ENCODE peak calls at places on chromosome 4, in eight cellular contexts. One of them, this sample, is unnamed.

GRCh38 chr4:126647756-126648396 is 984.9 kb upstream of the INTU start:
- ATAC-seq in left ventricle myocardium superior: no peak
- ATAC-seq in sciatic nerve: no peak
- ATAC-seq in activated naive CD8-positive, alpha-beta T cell treated with anti-CD3 and anti-CD28 coated beads, Interleukin-2, amount 50 U/mL, for 24 hours: no peak
- ATAC-seq in T-helper 17 cell: no peak
- ATAC-seq in right cardiac atrium: no peak
- ATAC-seq in stimulated activated naive CD8-positive, alpha-beta T cell treated with anti-CD3 and anti-CD28 coated beads, Interleukin-15, Interleukin-2, amounts not matched to agents 100 U/mL and 50 U/mL, for 24 hours: no peak
- ATAC-seq in activated CD4-positive, alpha-beta T cell treated with anti-CD3 and anti-CD28 coated beads for 36 hours: no peak
- ATAC-seq in this sample: peak; percentile 31

GRCh38 chr4:12595986-12596385 is 888.2 kb downstream of the RAB28 start:
- ATAC-seq in stimulated activated naive CD8-positive, alpha-beta T cell treated with anti-CD3 and anti-CD28 coated beads, Interleukin-15, Interleukin-2, amounts not matched to agents 100 U/mL and 50 U/mL, for 24 hours: no peak
- ATAC-seq in activated naive CD8-positive, alpha-beta T cell treated with anti-CD3 and anti-CD28 coated beads, Interleukin-2, amount 50 U/mL, for 24 hours: no peak
- ATAC-seq in right cardiac atrium: no peak
- ATAC-seq in T-helper 17 cell: no peak
- ATAC-seq in activated CD4-positive, alpha-beta T cell treated with anti-CD3 and anti-CD28 coated beads for 36 hours: no peak
- ATAC-seq in left ventricle myocardium superior: no peak
- ATAC-seq in sciatic nerve: no peak
- ATAC-seq in this sample: no peak

GRCh38 chr4:81290818-81291217 is 75.8 kb upstream of the PRKG2 start:
- ATAC-seq in activated CD4-positive, alpha-beta T cell treated with anti-CD3 and anti-CD28 coated beads for 36 hours: no peak
- ATAC-seq in sciatic nerve: no peak
- ATAC-seq in T-helper 17 cell: no peak
- ATAC-seq in activated naive CD8-positive, alpha-beta T cell treated with anti-CD3 and anti-CD28 coated beads, Interleukin-2, amount 50 U/mL, for 24 hours: no peak
- ATAC-seq in left ventricle myocardium superior: no peak
- ATAC-seq in right cardiac atrium: no peak
- ATAC-seq in stimulated activated naive CD8-positive, alpha-beta T cell treated with anti-CD3 and anti-CD28 coated beads, Interleukin-15, Interleukin-2, amounts not matched to agents 100 U/mL and 50 U/mL, for 24 hours: no peak
- ATAC-seq in this sample: no peak

GRCh38 chr4:38957239-38957815 is 74.9 kb downstream of the TMEM156 start:
- ATAC-seq in stimulated activated naive CD8-positive, alpha-beta T cell treated with anti-CD3 and anti-CD28 coated beads, Interleukin-15, Interleukin-2, amounts not matched to agents 100 U/mL and 50 U/mL, for 24 hours: no peak
- ATAC-seq in activated CD4-positive, alpha-beta T cell treated with anti-CD3 and anti-CD28 coated beads for 36 hours: peak; percentile 30
- ATAC-seq in right cardiac atrium: no peak
- ATAC-seq in left ventricle myocardium superior: peak; percentile 42
- ATAC-seq in activated naive CD8-positive, alpha-beta T cell treated with anti-CD3 and anti-CD28 coated beads, Interleukin-2, amount 50 U/mL, for 24 hours: no peak
- ATAC-seq in sciatic nerve: peak; percentile 73
- ATAC-seq in T-helper 17 cell: peak; percentile 45
- ATAC-seq in this sample: no peak

GRCh38 chr4:137370206-137370633 is 162.1 kb downstream of the PCDH18 start:
- ATAC-seq in T-helper 17 cell: no peak
- ATAC-seq in activated naive CD8-positive, alpha-beta T cell treated with anti-CD3 and anti-CD28 coated beads, Interleukin-2, amount 50 U/mL, for 24 hours: no peak
- ATAC-seq in activated CD4-positive, alpha-beta T cell treated with anti-CD3 and anti-CD28 coated beads for 36 hours: no peak
- ATAC-seq in sciatic nerve: no peak
- ATAC-seq in right cardiac atrium: no peak
- ATAC-seq in stimulated activated naive CD8-positive, alpha-beta T cell treated with anti-CD3 and anti-CD28 coated beads, Interleukin-15, Interleukin-2, amounts not matched to agents 100 U/mL and 50 U/mL, for 24 hours: no peak
- ATAC-seq in left ventricle myocardium superior: no peak
- ATAC-seq in this sample: no peak

GRCh38 chr4:176671532-176671931 is 121.2 kb downstream of the VEGFC start:
- ATAC-seq in right cardiac atrium: peak; percentile 66
- ATAC-seq in sciatic nerve: no peak
- ATAC-seq in stimulated activated naive CD8-positive, alpha-beta T cell treated with anti-CD3 and anti-CD28 coated beads, Interleukin-15, Interleukin-2, amounts not matched to agents 100 U/mL and 50 U/mL, for 24 hours: no peak
- ATAC-seq in activated CD4-positive, alpha-beta T cell treated with anti-CD3 and anti-CD28 coated beads for 36 hours: no peak
- ATAC-seq in T-helper 17 cell: no peak
- ATAC-seq in left ventricle myocardium superior: peak; percentile 93
- ATAC-seq in activated naive CD8-positive, alpha-beta T cell treated with anti-CD3 and anti-CD28 coated beads, Interleukin-2, amount 50 U/mL, for 24 hours: no peak
- ATAC-seq in this sample: no peak

GRCh38 chr4:19807505-19807904 is 444.2 kb upstream of the SLIT2 start:
- ATAC-seq in left ventricle myocardium superior: no peak
- ATAC-seq in activated CD4-positive, alpha-beta T cell treated with anti-CD3 and anti-CD28 coated beads for 36 hours: no peak
- ATAC-seq in stimulated activated naive CD8-positive, alpha-beta T cell treated with anti-CD3 and anti-CD28 coated beads, Interleukin-15, Interleukin-2, amounts not matched to agents 100 U/mL and 50 U/mL, for 24 hours: no peak
- ATAC-seq in sciatic nerve: no peak
- ATAC-seq in activated naive CD8-positive, alpha-beta T cell treated with anti-CD3 and anti-CD28 coated beads, Interleukin-2, amount 50 U/mL, for 24 hours: no peak
- ATAC-seq in right cardiac atrium: no peak
- ATAC-seq in T-helper 17 cell: no peak
- ATAC-seq in this sample: no peak

GRCh38 chr4:152663203-152664066 is 16.4 kb downstream of the TMEM154 start:
- ATAC-seq in right cardiac atrium: no peak
- ATAC-seq in left ventricle myocardium superior: peak; percentile 12
- ATAC-seq in sciatic nerve: no peak
- ATAC-seq in T-helper 17 cell: peak; percentile 69
- ATAC-seq in stimulated activated naive CD8-positive, alpha-beta T cell treated with anti-CD3 and anti-CD28 coated beads, Interleukin-15, Interleukin-2, amounts not matched to agents 100 U/mL and 50 U/mL, for 24 hours: peak; percentile 47
- ATAC-seq in activated CD4-positive, alpha-beta T cell treated with anti-CD3 and anti-CD28 coated beads for 36 hours: no peak
- ATAC-seq in activated naive CD8-positive, alpha-beta T cell treated with anti-CD3 and anti-CD28 coated beads, Interleukin-2, amount 50 U/mL, for 24 hours: no peak
- ATAC-seq in this sample: peak; percentile 85

GRCh38 chr4:185238261-185238681 is 28.9 kb downstream of the SNX25 start:
- ATAC-seq in sciatic nerve: no peak
- ATAC-seq in T-helper 17 cell: no peak
- ATAC-seq in stimulated activated naive CD8-positive, alpha-beta T cell treated with anti-CD3 and anti-CD28 coated beads, Interleukin-15, Interleukin-2, amounts not matched to agents 100 U/mL and 50 U/mL, for 24 hours: peak; percentile 95
- ATAC-seq in left ventricle myocardium superior: no peak
- ATAC-seq in activated CD4-positive, alpha-beta T cell treated with anti-CD3 and anti-CD28 coated beads for 36 hours: peak; percentile 90
- ATAC-seq in right cardiac atrium: no peak
- ATAC-seq in activated naive CD8-positive, alpha-beta T cell treated with anti-CD3 and anti-CD28 coated beads, Interleukin-2, amount 50 U/mL, for 24 hours: peak; percentile 96
- ATAC-seq in this sample: no peak

GRCh38 chr4:113764720-113765264 is 3.3 kb upstream of the CAMK2D start:
- ATAC-seq in right cardiac atrium: no peak
- ATAC-seq in activated naive CD8-positive, alpha-beta T cell treated with anti-CD3 and anti-CD28 coated beads, Interleukin-2, amount 50 U/mL, for 24 hours: no peak
- ATAC-seq in sciatic nerve: no peak
- ATAC-seq in stimulated activated naive CD8-positive, alpha-beta T cell treated with anti-CD3 and anti-CD28 coated beads, Interleukin-15, Interleukin-2, amounts not matched to agents 100 U/mL and 50 U/mL, for 24 hours: no peak
- ATAC-seq in left ventricle myocardium superior: no peak
- ATAC-seq in T-helper 17 cell: no peak
- ATAC-seq in activated CD4-positive, alpha-beta T cell treated with anti-CD3 and anti-CD28 coated beads for 36 hours: no peak
- ATAC-seq in this sample: no peak

GRCh38 chr4:35982318-35982717 is 262.0 kb downstream of the ARAP2 start:
- ATAC-seq in left ventricle myocardium superior: no peak
- ATAC-seq in T-helper 17 cell: no peak
- ATAC-seq in stimulated activated naive CD8-positive, alpha-beta T cell treated with anti-CD3 and anti-CD28 coated beads, Interleukin-15, Interleukin-2, amounts not matched to agents 100 U/mL and 50 U/mL, for 24 hours: no peak
- ATAC-seq in sciatic nerve: no peak
- ATAC-seq in right cardiac atrium: no peak
- ATAC-seq in activated CD4-positive, alpha-beta T cell treated with anti-CD3 and anti-CD28 coated beads for 36 hours: no peak
- ATAC-seq in activated naive CD8-positive, alpha-beta T cell treated with anti-CD3 and anti-CD28 coated beads, Interleukin-2, amount 50 U/mL, for 24 hours: no peak
- ATAC-seq in this sample: no peak

GRCh38 chr4:155629183-155629825 is 37.3 kb upstream of the GUCY1A1 start:
- ATAC-seq in T-helper 17 cell: no peak
- ATAC-seq in activated CD4-positive, alpha-beta T cell treated with anti-CD3 and anti-CD28 coated beads for 36 hours: peak; percentile 49
- ATAC-seq in left ventricle myocardium superior: no peak
- ATAC-seq in activated naive CD8-positive, alpha-beta T cell treated with anti-CD3 and anti-CD28 coated beads, Interleukin-2, amount 50 U/mL, for 24 hours: no peak
- ATAC-seq in stimulated activated naive CD8-positive, alpha-beta T cell treated with anti-CD3 and anti-CD28 coated beads, Interleukin-15, Interleukin-2, amounts not matched to agents 100 U/mL and 50 U/mL, for 24 hours: peak; percentile 48
- ATAC-seq in right cardiac atrium: no peak
- ATAC-seq in sciatic nerve: no peak
- ATAC-seq in this sample: no peak

GRCh38 chr4:9735515-9735914 is 45.9 kb upstream of the DRD5 start:
- ATAC-seq in sciatic nerve: no peak
- ATAC-seq in stimulated activated naive CD8-positive, alpha-beta T cell treated with anti-CD3 and anti-CD28 coated beads, Interleukin-15, Interleukin-2, amounts not matched to agents 100 U/mL and 50 U/mL, for 24 hours: no peak
- ATAC-seq in right cardiac atrium: no peak
- ATAC-seq in T-helper 17 cell: no peak
- ATAC-seq in activated naive CD8-positive, alpha-beta T cell treated with anti-CD3 and anti-CD28 coated beads, Interleukin-2, amount 50 U/mL, for 24 hours: no peak
- ATAC-seq in activated CD4-positive, alpha-beta T cell treated with anti-CD3 and anti-CD28 coated beads for 36 hours: no peak
- ATAC-seq in left ventricle myocardium superior: no peak
- ATAC-seq in this sample: no peak